ENCODE peak calls at places on chromosomes 2 and 18, in six cellular contexts. S, U, Y, P, Q and K are unnamed samples.

GRCh38 chr2:201432038-201432437 is 19.2 kb downstream of the TRAK2 start:
- DNase-seq in Y (no peak), U (no peak), S (peak; percentile 72), P (no peak), Q (no peak), K (no peak)

GRCh38 chr2:237345891-237346640 is 67.9 kb downstream of the COL6A3 start:
- DNase-seq in Y (no peak), P (no peak), U (no peak), S (no peak), Q (peak; percentile 18), K (no peak)

GRCh38 chr2:225207471-225207870 is 165.2 kb upstream of the DOCK10 start:
- DNase-seq in U (no peak), Y (no peak), P (no peak), Q (no peak), S (no peak), K (no peak)

GRCh38 chr2:72278046-72278445 is 130.4 kb upstream of the CYP26B1 start:
- DNase-seq in U (no peak), P (no peak), Y (no peak), S (peak; percentile 81), Q (no peak), K (no peak)

GRCh38 chr18:49613141-49613641 is 51.3 kb downstream of the LIPG start:
- DNase-seq in Y (no peak), P (no peak), U (peak; percentile 39), Q (no peak), S (no peak), K (peak; percentile 47)

GRCh38 chr2:274503-274902 is 9.8 kb downstream of the ACP1 start:
- DNase-seq in U (no peak), Q (no peak), P (no peak), Y (no peak), S (no peak), K (no peak)

GRCh38 chr2:218895758-218896500 is 15.3 kb downstream of the WNT10A start:
- DNase-seq in S (peak; percentile 13), Q (no peak), Y (no peak), U (no peak), P (no peak), K (no peak)

GRCh38 chr2:21382980-21383520 is 259.3 kb downstream of the TDRD15 start:
- DNase-seq in U (peak; percentile 86), Q (no peak), P (no peak), S (no peak), Y (no peak), K (no peak)

GRCh38 chr2:12847694-12848093 is 131.0 kb downstream of the TRIB2 start:
- DNase-seq in P (no peak), U (peak; percentile 45), S (no peak), Q (no peak), Y (no peak), K (no peak)

GRCh38 chr18:53551868-53552426 is 672.5 kb downstream of the MBD2 start:
- DNase-seq in U (no peak), S (no peak), Q (no peak), P (peak; percentile 17), Y (no peak), K (peak; percentile 38)

GRCh38 chr18:2961828-2962227 is 51.1 kb downstream of the LPIN2 start:
- DNase-seq in S (peak; percentile 80), U (peak; percentile 53), P (no peak), Q (no peak), Y (no peak), K (peak; percentile 48)

GRCh38 chr2:226424971-226425370 is 374.6 kb downstream of the IRS1 start:
- DNase-seq in Y (no peak), P (no peak), S (no peak), U (no peak), Q (no peak), K (no peak)

GRCh38 chr18:23105581-23106219 is 29.6 kb upstream of the CABLES1 start:
- DNase-seq in Q (no peak), P (no peak), S (no peak), Y (no peak), U (no peak), K (no peak)

GRCh38 chr18:79479114-79479760 is 83.5 kb downstream of the NFATC1 start:
- DNase-seq in U (no peak), Y (no peak), S (no peak), P (no peak), Q (no peak), K (no peak)

GRCh38 chr2:15579641-15580040 is 12.0 kb upstream of the DDX1 start:
- DNase-seq in U (no peak), P (no peak), Y (no peak), Q (no peak), S (no peak), K (no peak)

GRCh38 chr2:51258301-51258700 is 226.4 kb upstream of the NRXN1 start:
- DNase-seq in Q (no peak), S (no peak), U (no peak), P (no peak), Y (no peak), K (no peak)

GRCh38 chr2:182521453-182522427 is 94.9 kb upstream of the PDE1A start:
- DNase-seq in Q (peak; percentile 24), P (no peak), U (no peak), Y (no peak), S (no peak), K (no peak)

GRCh38 chr2:166179201-166179600 is 51.4 kb upstream of the SCN1A start:
- DNase-seq in U (no peak), Y (no peak), S (peak; percentile 54), Q (no peak), P (no peak), K (no peak)

GRCh38 chr18:78986018-78986481 is 6.4 kb downstream of the SALL3 start:
- DNase-seq in S (peak; percentile 31), P (no peak), U (peak; percentile 66), Y (no peak), Q (no peak), K (peak; percentile 33)

GRCh38 chr18:61400714-61401113 is 67.5 kb downstream of the CDH20 start:
- DNase-seq in Q (no peak), U (no peak), Y (no peak), P (no peak), S (peak; percentile 71), K (no peak)

GRCh38 chr18:3839481-3840075 is 389.6 kb downstream of the TGIF1 start:
- DNase-seq in S (no peak), Q (no peak), Y (no peak), P (no peak), U (no peak), K (no peak)

GRCh38 chr2:18934886-18935285 is 345.5 kb upstream of the NT5C1B start:
- DNase-seq in S (no peak), U (no peak), Q (no peak), P (no peak), Y (no peak), K (no peak)

GRCh38 chr2:235709969-235710879 is 216.4 kb downstream of the AGAP1 start:
- DNase-seq in S (no peak), P (no peak), U (peak; percentile 87), Y (no peak), Q (no peak), K (peak; percentile 35)

GRCh38 chr2:219125886-219126270 is 34.7 kb downstream of the NHEJ1 start:
- DNase-seq in Y (no peak), U (no peak), S (peak; percentile 10), Q (no peak), P (no peak), K (no peak)

GRCh38 chr2:195672674-195673073 is 15.6 kb downstream of the SLC39A10 start:
- DNase-seq in U (no peak), Q (no peak), P (no peak), Y (no peak), S (no peak), K (no peak)

GRCh38 chr2:96163768-96164429 is 18.7 kb upstream of the DUSP2 start:
- DNase-seq in Q (no peak), S (peak; percentile 55), Y (peak; percentile 93), U (no peak), P (no peak), K (no peak)

GRCh38 chr2:8571286-8571791 is 110.5 kb upstream of the ID2 start:
- DNase-seq in Q (no peak), U (no peak), P (no peak), S (no peak), Y (no peak), K (peak; percentile 37)

GRCh38 chr2:202025816-202026215 is 7.8 kb upstream of the FZD7 start:
- DNase-seq in S (peak; percentile 21), Q (no peak), U (no peak), P (no peak), Y (no peak), K (no peak)

GRCh38 chr2:38398739-38399138 is 21.7 kb upstream of the ATL2 start:
- DNase-seq in Y (no peak), S (no peak), P (no peak), Q (no peak), U (no peak), K (no peak)

GRCh38 chr18:76058146-76058545 is 436.9 kb downstream of the ZNF516 start:
- DNase-seq in Q (no peak), U (no peak), S (no peak), P (no peak), Y (no peak), K (no peak)